ENCODE peak calls at places on chromosome 6, in six cellular contexts. K is T follicular helper cell; X is AML-193; V is myocyte; U is stimulated activated CD4-positive, alpha-beta T cell treated with anti-CD3 and anti-CD28 coated beads, Interleukin-1b, Interleukin-23, amount 100 ng/mL, for 4 hours; I is heart left ventricle. F is an unnamed sample.

GRCh38 chr6:63504777-63505384 is 67.4 kb upstream of the LOC128125822 start:
- DNase-seq in X (no peak), K (no peak), I (no peak), V (peak), U (no peak), F (no peak)

GRCh38 chr6:31087494-31088089 is 24.8 kb downstream of the C6orf15 start:
- DNase-seq in U (peak), X (peak), V (peak), I (peak), K (peak), F (no peak)

GRCh38 chr6:81485395-81485794 is 267.1 kb downstream of the TENT5A start:
- DNase-seq in X (no peak), I (no peak), K (no peak), U (no peak), V (peak), F (no peak)

GRCh38 chr6:36826520-36827227 is 12.6 kb downstream of the CPNE5 start:
- DNase-seq in X (no peak), V (no peak), I (no peak), U (no peak), K (no peak), F (no peak)

GRCh38 chr6:25499851-25500250 is 152.2 kb upstream of the SCGN start:
- DNase-seq in I (no peak), U (no peak), K (no peak), V (no peak), X (no peak), F (no peak)

GRCh38 chr6:72894091-72894490 is 272.2 kb downstream of the KCNQ5 start:
- DNase-seq in U (no peak), I (no peak), V (peak), X (no peak), K (no peak), F (no peak)

GRCh38 chr6:7633361-7633760 is 43.4 kb downstream of the SNRNP48 start:
- DNase-seq in X (no peak), I (no peak), U (no peak), V (no peak), K (no peak), F (peak)

GRCh38 chr6:85404497-85405174 is 45.2 kb upstream of the NT5E start:
- DNase-seq in K (no peak), U (no peak), I (no peak), X (no peak), V (peak), F (peak)

GRCh38 chr6:32086661-32087573 is 22.2 kb downstream of the TNXB start:
- DNase-seq in U (no peak), I (peak), X (no peak), K (no peak), V (peak), F (peak)

GRCh38 chr6:215335-216034 is 76.8 kb upstream of the DUSP22 start:
- DNase-seq in K (no peak), U (peak), V (no peak), I (no peak), X (no peak), F (no peak)

GRCh38 chr6:27893836-27894807 is 18.1 kb downstream of the OR2B2 start:
- DNase-seq in X (peak), U (peak), V (peak), K (peak), I (peak), F (peak)